ENCODE peak calls at places on chromosomes 6 and 20, in five cellular contexts. A is A549, I is GM12865, P is fibroblast of lung, U is thyroid gland. V is an unnamed sample.

GRCh38 chr6:44122821-44123220 is 4.4 kb downstream of the MRPL14 start:
- DNase-seq in A (no peak), I (peak), U (no peak), P (peak), V (no peak)

GRCh38 chr20:49508435-49509199 is 26.1 kb upstream of the KCNB1 start:
- DNase-seq in P (peak), U (no peak), I (peak), A (peak), V (no peak)

GRCh38 chr20:52054123-52054522 is 137.5 kb downstream of the ZFP64 start:
- DNase-seq in I (peak), P (no peak), U (no peak), A (no peak), V (no peak)

GRCh38 chr20:48467622-48468021 is 360.2 kb downstream of the PREX1 start:
- DNase-seq in A (no peak), I (peak), P (no peak), U (no peak), V (no peak)

GRCh38 chr6:281469-282103 is 10.7 kb upstream of the DUSP22 start:
- DNase-seq in U (no peak), P (no peak), I (no peak), A (no peak), V (no peak)

GRCh38 chr20:46631212-46631869 is 19.9 kb downstream of the SLC13A3 start:
- DNase-seq in U (no peak), A (peak), P (peak), I (no peak), V (no peak)

GRCh38 chr6:169237496-169238134 is 16.0 kb downstream of the THBS2 start:
- DNase-seq in U (no peak), I (no peak), A (no peak), P (no peak), V (no peak)

GRCh38 chr6:158999154-158999668 is 791 bp downstream of the RSPH3 start:
- DNase-seq in A (no peak), U (no peak), P (peak), I (no peak), V (no peak)

GRCh38 chr20:25007491-25008305 is 15.1 kb upstream of the APMAP start:
- DNase-seq in I (no peak), P (no peak), A (no peak), U (no peak), V (no peak)

GRCh38 chr6:30100585-30101422 is 12.1 kb downstream of the TRIM31 start:
- DNase-seq in P (no peak), I (no peak), U (peak), A (no peak), V (peak)

GRCh38 chr20:41044409-41045062 is 15.9 kb downstream of the TOP1 start:
- DNase-seq in A (no peak), I (no peak), U (no peak), P (no peak), V (no peak)

GRCh38 chr6:84027340-84028183 is 6.0 kb upstream of the MRAP2 start:
- DNase-seq in U (no peak), I (no peak), A (peak), P (no peak), V (peak)

GRCh38 chr20:5349448-5349847 is 32.7 kb upstream of the PROKR2 start:
- DNase-seq in P (no peak), I (no peak), A (no peak), U (no peak), V (no peak)

GRCh38 chr6:129638055-129639019 is 71.6 kb downstream of the ARHGAP18 start:
- DNase-seq in I (no peak), P (peak), U (no peak), A (peak), V (peak)

DNA sequence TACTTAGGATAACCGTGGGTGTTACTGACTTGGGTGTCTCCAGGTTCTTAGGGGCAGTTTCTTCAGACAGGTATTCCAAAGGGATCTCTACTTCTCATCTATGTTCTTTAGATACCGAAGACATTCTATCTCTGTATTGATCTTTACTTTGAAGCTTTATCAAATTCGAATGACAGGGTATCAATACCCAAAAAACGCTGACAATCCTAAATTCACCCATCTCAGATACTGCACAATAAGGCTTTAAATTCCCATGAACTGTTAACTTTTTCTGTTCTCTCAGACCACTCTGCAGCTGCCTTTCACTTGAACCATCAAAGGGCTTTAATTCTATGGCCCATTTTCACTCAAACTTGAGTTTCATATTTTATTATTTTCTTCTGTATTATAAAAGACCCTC is 72.1 kb downstream of the ZDHHC14 start:
- DNase-seq in P (no peak), A (no peak), U (no peak), I (no peak), V (no peak)
- H3K4me3 ChIP-seq in P (no peak), A (no peak), U (no peak), I (no peak), V (no peak)

DNA sequence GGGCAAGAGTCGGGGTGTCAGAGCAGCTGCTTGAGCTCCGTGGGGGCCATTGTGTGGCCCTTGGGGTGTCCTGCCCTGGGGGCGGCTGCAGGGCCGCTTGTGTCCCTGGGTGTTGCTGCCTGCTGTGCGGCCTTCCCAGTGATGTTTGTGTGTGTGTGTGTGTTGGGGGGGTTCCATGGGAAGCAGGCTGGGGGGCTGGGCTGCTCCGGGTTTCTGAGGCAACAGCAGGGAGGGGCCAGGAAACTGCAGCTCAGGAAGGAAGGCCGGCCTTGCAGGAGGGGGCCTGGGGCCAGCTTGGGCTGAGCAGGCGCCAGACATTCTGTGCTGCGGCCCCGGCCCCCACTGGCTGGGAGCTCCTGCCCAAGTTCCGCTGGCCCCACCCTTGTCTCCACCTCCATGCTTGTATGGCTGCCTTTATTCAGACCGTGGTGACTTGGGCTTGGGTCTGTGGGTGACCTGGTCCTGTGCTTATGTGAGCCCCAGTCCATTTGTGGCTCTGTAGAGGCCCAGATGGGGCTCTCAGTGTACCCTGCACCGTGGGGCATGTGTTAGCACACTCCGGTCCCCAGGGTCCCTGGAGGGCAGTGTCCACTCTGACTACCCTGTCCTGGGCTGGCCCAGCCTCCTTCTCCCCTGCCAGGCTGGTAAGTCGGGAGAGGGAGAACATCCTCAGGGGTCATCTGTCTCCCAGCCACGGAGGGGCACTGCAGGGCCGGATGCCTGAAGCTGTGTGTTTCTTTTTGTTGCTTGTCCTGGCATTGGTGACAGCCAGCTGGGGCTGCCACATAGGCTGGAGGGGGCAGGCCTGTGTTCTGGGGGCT is 4.6 kb upstream of the SOX18 start:
- DNase-seq in A (peak), I (no peak), P (peak), U (peak), V (no peak)
- TF ChIP-seq CTCF in A (peak), I (peak), P (peak), U (no peak), V (no peak)

GRCh38 chr6:127818149-127818548 is 82.7 kb downstream of the THEMIS start:
- DNase-seq in I (no peak), A (no peak), P (no peak), U (no peak), V (no peak)
- H3K4me3 ChIP-seq in I (no peak), A (no peak), P (no peak), U (no peak), V (no peak)

GRCh38 chr20:61724376-61724775 is 341.3 kb downstream of the TAF4 start:
- DNase-seq in A (peak), I (no peak), P (no peak), U (no peak), V (no peak)
- TF ChIP-seq CTCF in A (peak), I (no peak), P (peak), U (no peak), V (no peak)

V was measured in body of pancreas.